ENCODE peak calls at places on chromosomes 1 and 21, in eight cellular contexts. D is skeletal muscle cell, I is cardiac fibroblast, O is heart left ventricle, Y is AG04449, B is sigmoid colon, U is uterus, F is pancreas. E is an unnamed sample.

GRCh38 chr1:211527006-211527405 is 35.0 kb upstream of the RD3 start:
- DNase-seq in D (no peak), F (no peak), U (no peak), B (no peak), O (no peak), Y (no peak), I (no peak), E (no peak)

GRCh38 chr1:60088620-60089155 is 15.1 kb upstream of the C1orf87 start:
- DNase-seq in O (no peak), Y (no peak), I (peak), F (no peak), U (no peak), B (no peak), D (no peak), E (no peak)

GRCh38 chr1:167169642-167170041 is 51.0 kb upstream of the POU2F1 start:
- DNase-seq in U (no peak), Y (no peak), D (no peak), I (no peak), F (no peak), B (no peak), O (no peak), E (no peak)

GRCh38 chr1:97158704-97159103 is 437.1 kb downstream of the PTBP2 start:
- DNase-seq in Y (no peak), U (no peak), B (no peak), D (no peak), O (no peak), I (no peak), F (no peak), E (no peak)

GRCh38 chr1:152728986-152729385 is 21.0 kb downstream of the LCE4A start:
- DNase-seq in Y (no peak), D (no peak), I (no peak), F (no peak), U (no peak), O (no peak), B (no peak), E (no peak)

GRCh38 chr21:40511976-40512375 is 335.0 kb downstream of the DSCAM start:
- DNase-seq in B (no peak), I (no peak), O (no peak), D (no peak), Y (peak), F (no peak), U (no peak), E (no peak)

GRCh38 chr21:34261841-34262832 is 101.7 kb upstream of the KCNE2 start:
- DNase-seq in D (no peak), U (no peak), Y (no peak), I (no peak), B (no peak), O (no peak), F (no peak), E (no peak)

GRCh38 chr1:14516974-14517812 is 81.3 kb upstream of the KAZN start:
- DNase-seq in F (no peak), B (peak), O (no peak), U (no peak), Y (peak), I (peak), D (peak), E (no peak)

GRCh38 chr21:42135386-42136040 is 64.4 kb downstream of the UMODL1 start:
- DNase-seq in F (no peak), B (no peak), D (no peak), U (no peak), O (no peak), Y (no peak), I (no peak), E (no peak)

GRCh38 chr21:45993210-45994085 is 11.9 kb downstream of the COL6A1 start:
- DNase-seq in F (peak), U (peak), O (peak), Y (no peak), D (no peak), B (peak), I (no peak), E (peak)

GRCh38 chr21:32543975-32544374 is 41.3 kb downstream of the TCP10L start:
- DNase-seq in F (no peak), O (no peak), Y (no peak), I (no peak), B (no peak), U (no peak), D (no peak), E (no peak)

GRCh38 chr1:21896652-21897532 is 40.2 kb downstream of the HSPG2 start:
- DNase-seq in I (no peak), Y (no peak), B (peak), D (no peak), F (no peak), O (peak), U (peak), E (no peak)

GRCh38 chr1:19283891-19284290 is 4.7 kb downstream of the AKR7A3 start:
- DNase-seq in F (no peak), B (peak), O (no peak), D (no peak), I (no peak), U (no peak), Y (no peak), E (no peak)

GRCh38 chr21:33259428-33259827 is 6.7 kb upstream of the IL10RB start:
- DNase-seq in D (no peak), F (no peak), B (no peak), U (no peak), I (no peak), Y (no peak), O (no peak), E (no peak)

GRCh38 chr1:2177541-2177940 is 17.0 kb downstream of the FAAP20 start:
- DNase-seq in Y (no peak), D (no peak), O (no peak), F (no peak), B (no peak), I (no peak), U (no peak), E (peak)

GRCh38 chr1:22379566-22379965 is 72.1 kb upstream of the ZBTB40 start:
- DNase-seq in U (no peak), F (no peak), Y (no peak), D (no peak), I (no peak), O (no peak), B (no peak), E (no peak)

GRCh38 chr1:143698016-143698415 is 273.8 kb downstream of the FAM72C start:
- DNase-seq in D (no peak), O (no peak), U (no peak), F (peak), I (peak), B (no peak), Y (no peak), E (peak)

GRCh38 chr1:202217516-202217915 is 23.9 kb downstream of the LGR6 start:
- DNase-seq in Y (no peak), B (no peak), U (no peak), F (no peak), O (no peak), I (no peak), D (no peak), E (no peak)
- H3K4me3 ChIP-seq in Y (no peak), B (no peak), U (no peak), F (no peak), O (no peak), I (no peak), D (no peak), E (no peak)

GRCh38 chr1:225772323-225772768 is 5.3 kb upstream of the SRP9 start:
- DNase-seq in I (peak), Y (no peak), O (peak), F (peak), U (peak), D (peak), B (peak), E (peak)
- H3K4me3 ChIP-seq in I (no peak), Y (no peak), O (no peak), F (no peak), U (no peak), D (no peak), B (no peak), E (no peak)

GRCh38 chr1:192635041-192635440 is 906 bp upstream of the RGS13 start:
- DNase-seq in O (no peak), B (no peak), F (no peak), I (no peak), D (no peak), Y (no peak), U (no peak), E (no peak)

GRCh38 chr1:192633533-192634258 is 2.3 kb upstream of the RGS13 start:
- DNase-seq in D (no peak), B (no peak), U (no peak), Y (no peak), I (no peak), O (no peak), F (no peak), E (no peak)

GRCh38 chr1:192632641-192633532 is 3.1 kb upstream of the RGS13 start:
- DNase-seq in Y (no peak), O (no peak), I (no peak), B (no peak), U (no peak), D (no peak), F (no peak), E (no peak)

GRCh38 chr1:192632188-192632587 is 3.8 kb upstream of the RGS13 start:
- DNase-seq in F (no peak), D (no peak), O (no peak), B (no peak), U (no peak), I (no peak), Y (no peak), E (no peak)

DNA sequence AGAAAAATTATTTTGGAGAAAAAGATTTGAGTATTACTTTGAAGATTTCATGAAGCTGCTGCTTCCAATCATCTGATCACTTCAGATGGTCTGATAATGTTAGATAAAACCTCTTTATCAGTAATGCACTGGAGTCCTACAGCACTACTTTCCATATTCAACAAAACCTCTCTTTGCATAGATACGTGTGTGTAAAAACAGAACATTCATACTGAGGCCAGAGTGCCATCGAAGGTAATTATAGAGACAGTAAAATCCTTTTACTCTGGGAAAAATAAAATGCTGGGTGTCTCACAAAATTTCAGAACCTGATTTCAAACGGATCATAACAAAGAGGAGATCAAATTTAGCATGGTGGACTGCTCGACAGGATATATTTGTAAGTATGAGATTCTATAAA is at the start of gene RGS13:
- DNase-seq in B (no peak), D (no peak), Y (no peak), I (no peak), O (no peak), F (no peak), U (no peak), E (no peak)
- H3K4me3 ChIP-seq in B (no peak), D (no peak), Y (no peak), I (no peak), O (no peak), F (no peak), U (no peak), E (no peak)

DNA sequence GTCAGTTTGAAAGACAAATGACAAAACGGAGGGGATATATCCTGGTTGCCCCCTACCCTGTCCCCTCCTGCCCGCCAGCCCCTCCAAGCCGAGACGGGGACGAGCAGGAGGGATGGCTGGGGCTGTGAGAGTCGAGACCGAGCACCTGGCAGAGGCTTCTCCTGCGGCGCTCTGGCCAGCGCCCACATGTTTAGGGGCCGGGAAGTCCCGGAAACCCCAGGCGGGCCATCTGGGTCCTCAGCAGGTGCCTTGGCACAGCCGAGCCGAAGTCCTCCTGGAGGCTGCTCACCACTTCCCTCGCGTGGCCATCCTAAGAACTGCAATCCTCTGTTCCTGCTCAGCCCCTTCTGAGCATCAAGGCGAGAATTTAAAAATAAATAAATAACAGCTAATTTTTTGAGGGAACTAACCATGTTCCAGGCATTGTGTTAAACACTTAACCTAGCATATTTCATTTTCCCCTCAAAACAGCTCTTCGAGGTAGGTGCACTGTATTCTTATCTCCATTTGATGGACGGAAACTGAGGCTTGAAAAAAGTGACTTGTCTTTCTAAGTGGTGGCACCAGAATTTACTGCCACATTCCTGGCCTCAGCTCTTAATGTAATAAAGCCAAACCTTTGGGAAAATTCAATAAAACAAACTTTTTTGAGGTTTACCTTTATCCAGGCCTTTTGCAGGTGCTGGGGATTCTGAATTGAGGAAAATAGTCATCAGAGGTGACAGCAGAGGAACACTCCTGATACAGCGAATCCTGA is 3.5 kb upstream of the RIMS3 start:
- DNase-seq in O (peak), F (peak), Y (no peak), U (peak), B (peak), I (peak), D (no peak), E (peak)
- H3K4me3 ChIP-seq in O (no peak), F (no peak), Y (no peak), U (no peak), B (no peak), I (no peak), D (no peak), E (peak)

GRCh38 chr1:67304023-67304422 is 3.6 kb upstream of the IL12RB2 start:
- DNase-seq in U (no peak), I (no peak), F (no peak), O (no peak), Y (no peak), D (no peak), B (no peak), E (no peak)

GRCh38 chr1:67307251-67308060 is at the start of gene IL12RB2:
- DNase-seq in D (no peak), B (no peak), U (no peak), O (peak), F (peak), I (peak), Y (no peak), E (no peak)

GRCh38 chr1:67312630-67313029 is 5.0 kb downstream of the IL12RB2 start:
- DNase-seq in F (no peak), B (no peak), U (no peak), I (no peak), Y (no peak), O (no peak), D (no peak), E (no peak)

GRCh38 chr1:67306547-67306946 is 1.1 kb upstream of the IL12RB2 start:
- DNase-seq in U (no peak), Y (no peak), O (no peak), I (no peak), F (no peak), D (no peak), B (no peak), E (no peak)

DNA sequence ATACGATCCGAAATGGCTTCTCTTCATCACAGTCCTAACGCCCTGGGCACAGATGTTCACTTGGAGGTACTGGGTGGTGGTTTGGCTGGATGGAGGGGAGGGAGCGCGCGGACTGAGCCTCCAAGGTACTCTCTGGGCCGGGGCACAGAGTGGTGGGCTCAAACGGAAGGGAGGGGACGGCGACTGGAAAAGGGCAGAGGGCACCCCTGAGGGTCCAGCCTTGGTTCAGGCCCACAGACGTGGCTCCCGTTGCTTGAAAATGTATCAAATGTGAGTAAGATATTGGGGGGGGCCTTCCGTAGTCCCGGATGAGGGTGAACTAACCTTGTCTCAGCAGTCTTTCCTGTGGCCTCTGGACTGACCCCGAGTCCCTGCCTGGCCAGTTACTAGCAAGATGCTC is 463 bp downstream of the IL12RB2 start:
- DNase-seq in Y (no peak), U (no peak), F (no peak), O (no peak), I (no peak), D (no peak), B (no peak), E (no peak)
- H3K4me3 ChIP-seq in Y (no peak), U (no peak), F (peak), O (peak), I (no peak), D (peak), B (no peak), E (peak)

DNA sequence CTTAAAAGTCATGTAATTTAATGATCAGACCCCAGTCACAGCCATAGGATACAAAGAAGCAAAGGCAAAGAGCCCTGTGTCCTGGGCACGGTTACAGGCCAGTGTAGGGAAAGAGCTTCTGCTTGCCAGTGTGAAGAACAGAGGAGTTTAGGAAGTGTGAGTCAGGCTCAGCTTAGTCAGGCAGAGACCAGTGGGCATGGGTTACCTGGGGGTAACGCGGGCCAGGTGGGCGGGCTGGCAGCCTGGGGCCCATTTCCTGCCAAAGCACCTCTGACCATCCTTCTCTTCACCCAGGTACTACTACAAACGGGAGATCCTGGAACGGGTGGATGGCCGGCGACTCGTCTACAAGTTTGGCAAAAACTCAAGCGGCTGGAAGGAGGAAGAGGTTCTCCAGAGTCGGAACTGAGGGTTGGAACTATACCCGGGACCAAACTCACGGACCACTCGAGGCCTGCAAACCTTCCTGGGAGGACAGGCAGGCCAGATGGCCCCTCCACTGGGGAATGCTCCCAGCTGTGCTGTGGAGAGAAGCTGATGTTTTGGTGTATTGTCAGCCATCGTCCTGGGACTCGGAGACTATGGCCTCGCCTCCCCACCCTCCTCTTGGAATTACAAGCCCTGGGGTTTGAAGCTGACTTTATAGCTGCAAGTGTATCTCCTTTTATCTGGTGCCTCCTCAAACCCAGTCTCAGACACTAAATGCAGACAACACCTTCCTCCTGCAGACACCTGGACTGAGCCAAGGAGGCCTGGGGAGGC is 4.7 kb downstream of the ELF3 start:
- DNase-seq in I (no peak), B (no peak), D (no peak), F (peak), O (no peak), Y (no peak), U (no peak), E (no peak)
- H3K4me3 ChIP-seq in I (no peak), B (no peak), D (no peak), F (no peak), O (no peak), Y (no peak), U (no peak), E (peak)

DNA sequence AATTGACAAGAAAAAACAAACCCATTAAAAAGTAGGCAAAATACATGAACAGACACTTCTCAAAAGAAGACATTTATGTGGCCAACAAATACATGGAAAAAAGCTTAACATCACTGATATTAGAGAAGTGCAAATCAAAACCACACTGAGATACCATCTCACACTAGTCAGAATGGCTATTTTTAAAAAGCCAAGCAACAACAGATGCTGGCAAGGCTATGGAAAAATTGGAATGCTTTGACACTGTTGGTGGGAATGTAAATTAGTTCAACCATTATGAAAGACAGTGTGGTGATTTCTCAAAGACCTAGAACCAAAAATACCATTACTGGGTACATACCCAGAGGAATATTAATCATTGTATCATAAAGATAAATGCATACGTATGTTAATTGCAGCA is 641.1 kb upstream of the B3GALT2 start:
- DNase-seq in D (no peak), I (no peak), B (no peak), O (no peak), F (no peak), U (no peak), Y (peak), E (no peak)
- H3K4me3 ChIP-seq in D (no peak), I (no peak), B (no peak), O (no peak), F (no peak), U (no peak), Y (no peak), E (no peak)

GRCh38 chr1:109534307-109534858 is 5.3 kb upstream of the GPR61 start:
- DNase-seq in I (no peak), O (no peak), F (no peak), U (no peak), B (no peak), Y (no peak), D (no peak), E (no peak)

GRCh38 chr1:109532365-109533136 is 7.1 kb upstream of the GPR61 start:
- DNase-seq in Y (no peak), O (peak), U (peak), I (peak), F (peak), B (peak), D (no peak), E (no peak)

GRCh38 chr1:109535971-109536491 is 3.6 kb upstream of the GPR61 start:
- DNase-seq in D (no peak), U (peak), O (peak), F (no peak), I (no peak), Y (no peak), B (peak), E (no peak)

GRCh38 chr1:109537450-109538178 is 2.1 kb upstream of the GPR61 start:
- DNase-seq in Y (no peak), O (no peak), I (no peak), B (no peak), D (no peak), U (no peak), F (no peak), E (no peak)

GRCh38 chr1:109535481-109535880 is 4.2 kb upstream of the GPR61 start:
- DNase-seq in F (no peak), I (no peak), Y (no peak), O (no peak), U (no peak), B (no peak), D (no peak), E (no peak)
- H3K4me3 ChIP-seq in F (no peak), I (no peak), Y (no peak), O (no peak), U (no peak), B (no peak), D (no peak), E (no peak)

GRCh38 chr1:171220551-171221175 is 27.6 kb upstream of the FMO1 start:
- DNase-seq in B (no peak), U (no peak), O (no peak), F (no peak), Y (no peak), D (no peak), I (peak), E (no peak)
- H3K4me3 ChIP-seq in B (no peak), U (no peak), O (peak), F (no peak), Y (no peak), D (peak), I (no peak), E (no peak)